ENCODE peak calls at places on chromosome 3, in nine cellular contexts. V is CD8-positive, alpha-beta memory T cell; U is NCI-H69; M is HEK293T; A is stimulated activated CD8-positive, alpha-beta memory T cell treated with anti-CD3 and anti-CD28 coated beads, Interleukin-7, amount 100 ng/mL, for 4 hours; E is T-helper 1 cell; P is GM23338; C is activated CD8-positive, alpha-beta memory T cell treated with anti-CD3 and anti-CD28 coated beads, Interleukin-2, amount 50 U/mL, for 48 hours; K is choroid plexus epithelial cell. W is an unnamed sample.

GRCh38 chr3:50316657-50317242 is 5.8 kb downstream of the HYAL2 start:
- DNase-seq in M (no peak), U (peak), P (no peak), E (peak), C (peak), A (peak), K (peak), V (peak), W (peak)

GRCh38 chr3:54916722-54917121 is 11.1 kb downstream of the LRTM1 start:
- DNase-seq in C (no peak), P (no peak), A (no peak), E (no peak), M (no peak), K (peak), V (no peak), U (no peak), W (no peak)

GRCh38 chr3:45608885-45609284 is 14.3 kb downstream of the LIMD1 start:
- DNase-seq in M (no peak), C (no peak), K (peak), E (no peak), U (no peak), A (no peak), V (no peak), P (no peak), W (peak)

GRCh38 chr3:99699841-99700240 is 61.4 kb downstream of the COL8A1 start:
- DNase-seq in A (no peak), M (no peak), V (no peak), C (no peak), U (no peak), K (peak), P (no peak), E (no peak), W (peak)

GRCh38 chr3:141235661-141236171 is 4.1 kb downstream of the PXYLP1 start:
- DNase-seq in E (no peak), U (no peak), P (peak), A (no peak), M (no peak), V (no peak), K (no peak), C (no peak), W (no peak)

GRCh38 chr3:120163023-120163422 is 68.8 kb upstream of the GSK3B start:
- DNase-seq in K (no peak), M (no peak), E (no peak), P (no peak), A (no peak), U (no peak), V (no peak), C (no peak), W (no peak)

GRCh38 chr3:159604151-159604581 is 384.5 kb upstream of the IL12A start:
- DNase-seq in P (no peak), M (no peak), V (no peak), A (no peak), K (peak), U (peak), E (no peak), C (no peak), W (no peak)

GRCh38 chr3:193842832-193843446 is 249.9 kb downstream of the OPA1 start:
- DNase-seq in E (no peak), K (no peak), C (no peak), A (no peak), P (no peak), M (no peak), V (no peak), U (no peak), W (no peak)

GRCh38 chr3:11136871-11137626 is 17.2 kb upstream of the HRH1 start:
- DNase-seq in V (no peak), C (no peak), U (peak), E (no peak), M (peak), A (no peak), P (peak), K (peak), W (peak)

GRCh38 chr3:101695779-101696372 is 9.4 kb upstream of the RPL24 start:
- DNase-seq in U (no peak), M (peak), V (peak), C (no peak), A (no peak), P (peak), K (peak), E (peak), W (peak)

GRCh38 chr3:40083066-40083465 is 226.4 kb upstream of the EIF1B start:
- DNase-seq in P (no peak), K (no peak), V (no peak), E (no peak), U (no peak), C (no peak), M (no peak), A (no peak), W (no peak)

GRCh38 chr3:37197810-37198371 is 23.5 kb upstream of the LRRFIP2 start:
- DNase-seq in E (no peak), P (no peak), V (no peak), M (no peak), K (peak), A (no peak), U (peak), C (no peak), W (peak)

GRCh38 chr3:169192643-169193042 is 470.9 kb downstream of the MECOM start:
- DNase-seq in P (no peak), A (no peak), E (no peak), M (no peak), K (no peak), C (no peak), V (no peak), U (no peak), W (no peak)

GRCh38 chr3:78244136-78244535 is 1204.2 kb downstream of the ROBO2 start:
- DNase-seq in U (no peak), K (no peak), E (no peak), M (no peak), A (no peak), P (no peak), V (no peak), C (no peak), W (no peak)

GRCh38 chr3:152742368-152743347 is 92.3 kb upstream of the P2RY1 start:
- DNase-seq in A (no peak), K (peak), U (no peak), C (no peak), E (no peak), V (no peak), P (no peak), M (no peak), W (no peak)

GRCh38 chr3:9916734-9917680 is at the start of gene IL17RC:
- DNase-seq in P (peak), U (peak), V (no peak), K (peak), A (no peak), M (peak), E (no peak), C (peak), W (peak)

GRCh38 chr3:5026046-5026362 is 46.8 kb downstream of the BHLHE40 start:
- DNase-seq in U (no peak), K (no peak), M (no peak), V (no peak), P (no peak), A (no peak), E (no peak), C (no peak), W (no peak)

GRCh38 chr3:35635407-35635806 is 3.9 kb upstream of the ARPP21 start:
- DNase-seq in K (no peak), A (no peak), P (no peak), V (no peak), M (no peak), U (no peak), E (no peak), C (no peak), W (no peak)

GRCh38 chr3:139441656-139442055 is 34.7 kb downstream of the RBP2 start:
- DNase-seq in C (no peak), P (no peak), M (no peak), V (no peak), E (no peak), A (no peak), K (no peak), U (no peak), W (no peak)

GRCh38 chr3:12753275-12754028 is 5.6 kb downstream of the TMEM40 start:
- DNase-seq in U (no peak), P (no peak), A (no peak), V (no peak), K (no peak), C (no peak), M (no peak), E (no peak), W (peak)

GRCh38 chr3:154126651-154127050 is 5.5 kb downstream of the ARHGEF26 start:
- DNase-seq in V (no peak), P (no peak), U (peak), K (no peak), M (no peak), E (no peak), C (no peak), A (no peak), W (no peak)

GRCh38 chr3:114299421-114299820 is 5.6 kb downstream of the TIGIT start:
- DNase-seq in U (peak), K (peak), C (no peak), V (peak), E (peak), P (peak), A (no peak), M (peak), W (peak)

GRCh38 chr3:15148614-15149013 is 49.7 kb upstream of the RBSN start:
- DNase-seq in U (peak), K (peak), P (peak), A (no peak), M (peak), C (no peak), E (no peak), V (no peak), W (no peak)

GRCh38 chr3:170331143-170331542 is 26.4 kb upstream of the SKIL start:
- DNase-seq in P (no peak), C (no peak), A (no peak), V (no peak), E (no peak), U (no peak), K (peak), M (no peak), W (no peak)

W was measured in osteoblast.